ENCODE peak calls at places on chromosome 20, in eight cellular contexts. One of them, this sample, is unnamed. For H3K4me1, the result is how much of the 10 kb centered on the place peaks cover.

GRCh38 chr20:36573798-36574277 is 441 bp downstream of the TGIF2 start:
- DNase-seq in A549: no peak
- DNase-seq in GM23338: no peak
- DNase-seq in heart left ventricle: peak
- DNase-seq in right atrium auricular region: no peak
- DNase-seq in tibial artery: no peak
- DNase-seq in pancreas: peak
- DNase-seq in CD8-positive, alpha-beta memory T cell: peak
- DNase-seq in this sample: peak

GRCh38 chr20:3696200-3696599 is 14.4 kb upstream of the ADAM33 start:
- DNase-seq in right atrium auricular region: no peak
- DNase-seq in CD8-positive, alpha-beta memory T cell: no peak
- DNase-seq in GM23338: peak
- DNase-seq in pancreas: no peak
- DNase-seq in heart left ventricle: no peak
- DNase-seq in A549: no peak
- DNase-seq in tibial artery: no peak
- DNase-seq in this sample: peak

GRCh38 chr20:9392892-9393857 is 121.2 kb upstream of the LAMP5 start:
- DNase-seq in heart left ventricle: peak
- DNase-seq in A549: peak
- DNase-seq in GM23338: peak
- DNase-seq in pancreas: peak
- DNase-seq in right atrium auricular region: peak
- DNase-seq in tibial artery: peak
- DNase-seq in CD8-positive, alpha-beta memory T cell: no peak
- DNase-seq in this sample: peak

GRCh38 chr20:46122071-46122470 is 4.0 kb downstream of the CD40 start:
- DNase-seq in tibial artery: peak
- DNase-seq in pancreas: no peak
- DNase-seq in right atrium auricular region: no peak
- DNase-seq in CD8-positive, alpha-beta memory T cell: no peak
- DNase-seq in GM23338: no peak
- DNase-seq in heart left ventricle: no peak
- DNase-seq in A549: no peak
- DNase-seq in this sample: peak

GRCh38 chr20:61937146-61937962 is 128.3 kb downstream of the TAF4 start:
- DNase-seq in heart left ventricle: no peak
- DNase-seq in GM23338: no peak
- DNase-seq in A549: no peak
- DNase-seq in CD8-positive, alpha-beta memory T cell: no peak
- DNase-seq in pancreas: peak
- DNase-seq in right atrium auricular region: no peak
- DNase-seq in tibial artery: peak
- DNase-seq in this sample: peak

GRCh38 chr20:60867589-60867988 is 384.5 kb upstream of the CDH4 start:
- DNase-seq in heart left ventricle: no peak
- DNase-seq in pancreas: no peak
- DNase-seq in GM23338: no peak
- DNase-seq in CD8-positive, alpha-beta memory T cell: no peak
- DNase-seq in tibial artery: no peak
- DNase-seq in right atrium auricular region: no peak
- DNase-seq in A549: no peak
- DNase-seq in this sample: no peak

GRCh38 chr20:46023999-46024398 is 5.0 kb upstream of the SLC12A5 start:
- DNase-seq in heart left ventricle: no peak
- DNase-seq in pancreas: no peak
- DNase-seq in A549: no peak
- DNase-seq in GM23338: no peak
- DNase-seq in tibial artery: no peak
- DNase-seq in right atrium auricular region: no peak
- DNase-seq in CD8-positive, alpha-beta memory T cell: no peak
- DNase-seq in this sample: no peak

GRCh38 chr20:41411458-41411857 is 44.8 kb upstream of the EMILIN3 start:
- DNase-seq in CD8-positive, alpha-beta memory T cell: no peak
- DNase-seq in pancreas: no peak
- DNase-seq in heart left ventricle: no peak
- DNase-seq in A549: peak
- DNase-seq in tibial artery: no peak
- DNase-seq in right atrium auricular region: no peak
- DNase-seq in GM23338: peak
- DNase-seq in this sample: peak

GRCh38 chr20:10357974-10358373 is 76.0 kb downstream of the MKKS start:
- DNase-seq in CD8-positive, alpha-beta memory T cell: no peak
- DNase-seq in heart left ventricle: no peak
- DNase-seq in right atrium auricular region: no peak
- DNase-seq in pancreas: no peak
- DNase-seq in GM23338: no peak
- DNase-seq in tibial artery: no peak
- DNase-seq in A549: peak
- DNase-seq in this sample: no peak

GRCh38 chr20:19015326-19015725 is 197.1 kb upstream of the SLC24A3 start:
- DNase-seq in tibial artery: no peak
- DNase-seq in CD8-positive, alpha-beta memory T cell: no peak
- DNase-seq in GM23338: no peak
- DNase-seq in pancreas: no peak
- DNase-seq in A549: no peak
- DNase-seq in heart left ventricle: no peak
- DNase-seq in right atrium auricular region: peak
- DNase-seq in this sample: no peak

GRCh38 chr20:420721-421574 is 12.8 kb downstream of the RBCK1 start:
- DNase-seq in A549: peak
- DNase-seq in GM23338: peak
- DNase-seq in right atrium auricular region: no peak
- DNase-seq in heart left ventricle: no peak
- DNase-seq in tibial artery: peak
- DNase-seq in pancreas: peak
- DNase-seq in CD8-positive, alpha-beta memory T cell: no peak
- DNase-seq in this sample: peak

GRCh38 chr20:1405801-1406200 is 12.9 kb upstream of the FKBP1A start:
- DNase-seq in CD8-positive, alpha-beta memory T cell: no peak
- DNase-seq in tibial artery: no peak
- DNase-seq in heart left ventricle: no peak
- DNase-seq in GM23338: no peak
- DNase-seq in A549: no peak
- DNase-seq in pancreas: no peak
- DNase-seq in right atrium auricular region: no peak
- DNase-seq in this sample: no peak

GRCh38 chr20:40494238-40494637 is 194.8 kb downstream of the MAFB start:
- DNase-seq in tibial artery: no peak
- DNase-seq in GM23338: no peak
- DNase-seq in right atrium auricular region: no peak
- DNase-seq in heart left ventricle: peak
- DNase-seq in A549: no peak
- DNase-seq in CD8-positive, alpha-beta memory T cell: no peak
- DNase-seq in pancreas: no peak
- DNase-seq in this sample: no peak

GRCh38 chr20:8616792-8617191 is 452.1 kb upstream of the PLCB4 start:
- DNase-seq in heart left ventricle: no peak
- DNase-seq in A549: no peak
- DNase-seq in GM23338: no peak
- DNase-seq in right atrium auricular region: no peak
- DNase-seq in CD8-positive, alpha-beta memory T cell: no peak
- DNase-seq in pancreas: no peak
- DNase-seq in tibial artery: no peak
- DNase-seq in this sample: no peak

GRCh38 chr20:52457826-52458225 is 266.2 kb upstream of the ZFP64 start:
- DNase-seq in A549: no peak
- DNase-seq in tibial artery: no peak
- DNase-seq in heart left ventricle: no peak
- DNase-seq in CD8-positive, alpha-beta memory T cell: no peak
- DNase-seq in GM23338: no peak
- DNase-seq in pancreas: no peak
- DNase-seq in right atrium auricular region: no peak
- DNase-seq in this sample: no peak

GRCh38 chr20:24917797-24918578 is 31.1 kb upstream of the CST7 start:
- DNase-seq in A549: peak
- DNase-seq in GM23338: peak
- DNase-seq in right atrium auricular region: no peak
- DNase-seq in CD8-positive, alpha-beta memory T cell: peak
- DNase-seq in heart left ventricle: peak
- DNase-seq in tibial artery: peak
- DNase-seq in pancreas: peak
- DNase-seq in this sample: peak

GRCh38 chr20:11585752-11586352 is 331.8 kb upstream of the BTBD3 start:
- DNase-seq in right atrium auricular region: no peak
- DNase-seq in CD8-positive, alpha-beta memory T cell: no peak
- DNase-seq in GM23338: peak
- DNase-seq in heart left ventricle: no peak
- DNase-seq in A549: peak
- DNase-seq in tibial artery: no peak
- DNase-seq in pancreas: no peak
- DNase-seq in this sample: no peak

GRCh38 chr20:17673082-17673481 is 9.0 kb downstream of the RRBP1 start:
- DNase-seq in heart left ventricle: no peak
- DNase-seq in CD8-positive, alpha-beta memory T cell: no peak
- DNase-seq in A549: no peak
- DNase-seq in tibial artery: no peak
- DNase-seq in GM23338: no peak
- DNase-seq in pancreas: no peak
- DNase-seq in right atrium auricular region: no peak
- DNase-seq in this sample: no peak

GRCh38 chr20:7038029-7038428 is 270.5 kb downstream of the BMP2 start:
- DNase-seq in tibial artery: no peak
- DNase-seq in right atrium auricular region: no peak
- DNase-seq in A549: no peak
- DNase-seq in heart left ventricle: no peak
- DNase-seq in pancreas: no peak
- DNase-seq in GM23338: no peak
- DNase-seq in CD8-positive, alpha-beta memory T cell: no peak
- DNase-seq in this sample: no peak

DNA sequence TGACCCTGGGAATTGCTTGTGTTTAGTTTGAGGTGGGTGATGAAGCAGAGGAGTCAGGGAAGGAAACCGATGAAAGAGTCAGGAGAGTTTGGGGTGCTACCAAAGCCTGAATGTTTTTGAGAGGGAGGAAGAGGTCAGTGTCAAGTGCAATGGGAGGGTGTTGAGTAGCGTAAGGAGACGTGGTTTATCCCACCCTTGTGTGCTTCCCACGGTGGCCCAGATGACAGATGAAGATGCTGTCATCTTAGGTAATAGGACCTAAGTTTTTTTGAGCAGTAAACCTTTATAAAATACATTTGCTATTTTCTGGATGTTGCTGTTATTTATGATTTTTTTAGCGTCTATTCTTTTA is 19.5 kb downstream of the CDS2 start:
- DNase-seq in GM23338: no peak
- DNase-seq in right atrium auricular region: no peak
- DNase-seq in tibial artery: no peak
- DNase-seq in A549: no peak
- DNase-seq in CD8-positive, alpha-beta memory T cell: no peak
- DNase-seq in pancreas: no peak
- DNase-seq in heart left ventricle: no peak
- DNase-seq in this sample: no peak
- H3K4me1 ChIP-seq in GM23338: under half
- H3K4me1 ChIP-seq in right atrium auricular region: half or more
- H3K4me1 ChIP-seq in tibial artery: half or more
- H3K4me1 ChIP-seq in A549: under half
- H3K4me1 ChIP-seq in CD8-positive, alpha-beta memory T cell: under half
- H3K4me1 ChIP-seq in pancreas: under half
- H3K4me1 ChIP-seq in heart left ventricle: half or more
- H3K4me1 ChIP-seq in this sample: under half

GRCh38 chr20:44204156-44204831 is 6.3 kb downstream of the OSER1 start:
- DNase-seq in A549: peak
- DNase-seq in pancreas: no peak
- DNase-seq in right atrium auricular region: peak
- DNase-seq in CD8-positive, alpha-beta memory T cell: no peak
- DNase-seq in tibial artery: no peak
- DNase-seq in GM23338: no peak
- DNase-seq in heart left ventricle: no peak
- DNase-seq in this sample: peak
- H3K4me1 ChIP-seq in A549: half or more
- H3K4me1 ChIP-seq in pancreas: under half
- H3K4me1 ChIP-seq in right atrium auricular region: half or more
- H3K4me1 ChIP-seq in CD8-positive, alpha-beta memory T cell: under half
- H3K4me1 ChIP-seq in tibial artery: under half
- H3K4me1 ChIP-seq in GM23338: under half
- H3K4me1 ChIP-seq in heart left ventricle: under half
- H3K4me1 ChIP-seq in this sample: half or more

DNA sequence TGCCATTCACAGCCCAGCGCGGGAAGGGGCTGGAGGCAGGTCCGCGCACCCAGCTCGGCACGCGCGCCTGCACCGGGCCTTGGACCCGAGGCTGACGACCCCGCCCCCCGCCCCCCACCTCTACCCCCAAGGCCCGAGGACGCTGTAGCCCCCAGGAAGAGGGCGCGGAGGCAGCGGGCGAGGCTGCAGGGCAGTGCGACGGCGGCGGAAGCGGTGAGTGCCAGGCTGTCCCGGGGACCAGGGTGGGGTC is 1.2 kb downstream of the LIME1 start:
- DNase-seq in CD8-positive, alpha-beta memory T cell: no peak
- DNase-seq in GM23338: peak
- DNase-seq in A549: no peak
- DNase-seq in heart left ventricle: no peak
- DNase-seq in tibial artery: peak
- DNase-seq in right atrium auricular region: no peak
- DNase-seq in pancreas: peak
- DNase-seq in this sample: peak
- H3K4me1 ChIP-seq in CD8-positive, alpha-beta memory T cell: under half
- H3K4me1 ChIP-seq in GM23338: under half
- H3K4me1 ChIP-seq in A549: under half
- H3K4me1 ChIP-seq in heart left ventricle: under half
- H3K4me1 ChIP-seq in tibial artery: under half
- H3K4me1 ChIP-seq in right atrium auricular region: under half
- H3K4me1 ChIP-seq in pancreas: under half
- H3K4me1 ChIP-seq in this sample: under half

DNA sequence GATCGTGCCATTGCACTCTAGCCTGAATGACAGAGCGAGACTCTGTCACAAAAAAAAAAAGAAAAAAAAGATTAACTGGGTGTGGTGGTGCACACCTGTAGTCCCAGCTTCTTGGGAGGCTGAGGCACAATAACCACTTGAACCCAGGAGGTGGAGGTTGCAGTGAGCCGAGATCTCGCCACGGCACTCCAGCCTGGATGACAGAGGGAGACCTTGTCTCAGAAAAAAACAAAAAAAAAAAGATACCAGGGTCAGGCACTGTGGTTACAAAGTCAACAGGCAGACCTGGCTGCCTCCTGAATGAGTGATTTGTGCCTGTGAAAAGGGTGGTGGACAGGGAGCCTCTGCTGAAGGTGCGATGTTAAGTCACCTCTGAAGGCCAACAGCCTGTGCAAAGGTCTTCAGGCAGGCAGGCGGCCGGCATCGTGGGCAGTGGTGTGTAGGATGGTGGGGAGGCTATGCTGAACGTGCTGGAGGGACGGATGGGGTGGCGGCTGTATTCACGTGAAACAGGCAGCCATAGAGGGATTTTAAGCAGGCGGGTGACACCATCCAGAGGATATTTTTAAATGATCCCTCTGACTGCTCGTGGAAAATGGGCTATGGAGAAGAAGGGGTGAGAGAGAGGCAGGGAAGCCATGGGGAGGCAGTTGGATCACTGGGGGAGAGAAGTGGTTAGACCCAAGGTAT is 41.4 kb downstream of the NOL4L start:
- DNase-seq in A549: no peak
- DNase-seq in heart left ventricle: no peak
- DNase-seq in CD8-positive, alpha-beta memory T cell: no peak
- DNase-seq in tibial artery: no peak
- DNase-seq in pancreas: no peak
- DNase-seq in right atrium auricular region: no peak
- DNase-seq in GM23338: no peak
- DNase-seq in this sample: no peak
- H3K4me1 ChIP-seq in A549: under half
- H3K4me1 ChIP-seq in heart left ventricle: under half
- H3K4me1 ChIP-seq in CD8-positive, alpha-beta memory T cell: half or more
- H3K4me1 ChIP-seq in tibial artery: under half
- H3K4me1 ChIP-seq in pancreas: under half
- H3K4me1 ChIP-seq in right atrium auricular region: under half
- H3K4me1 ChIP-seq in GM23338: under half
- H3K4me1 ChIP-seq in this sample: under half

This sample was measured in osteoblast.